ENCODE peak calls at places on chromosome 2, in ten cellular contexts. A is activated CD4-positive, alpha-beta T cell treated with anti-CD3 and anti-CD28 coated beads for 48 hours; N is mesothelial cell of epicardium; J is cardiac fibroblast; F is AG04450; W is RPMI7951; R is right cardiac atrium; U is T-helper 2 cell treated with Interferon-gamma antibody and Interleukin-4, amounts not matched to agents 5 μg/mL and 100 μg/mL, for 36 hours; T is CD8-positive, alpha-beta memory T cell; Z is activated CD4-positive, CD25-positive, alpha-beta regulatory T cell. H is an unnamed sample.

GRCh38 chr2:226631187-226631586 is 168.4 kb downstream of the IRS1 start:
- DNase-seq in A (no peak), N (no peak), J (no peak), F (no peak), W (no peak), R (no peak), U (no peak), T (no peak), Z (no peak), H (no peak)

GRCh38 chr2:74725287-74725686 is 71.2 kb downstream of the SEMA4F start:
- DNase-seq in A (no peak), N (no peak), J (no peak), F (no peak), W (no peak), R (no peak), U (no peak), T (no peak), Z (no peak), H (no peak)

GRCh38 chr2:231905026-231905425 is 21.2 kb downstream of the NPPC start:
- DNase-seq in A (no peak), N (no peak), J (no peak), F (no peak), W (no peak), R (no peak), U (no peak), T (no peak), Z (no peak), H (no peak)

GRCh38 chr2:41241325-41242000 is 789.6 kb upstream of the SLC8A1 start:
- DNase-seq in A (no peak), N (no peak), J (no peak), F (no peak), W (no peak), R (no peak), U (no peak), T (no peak), Z (no peak), H (no peak)

GRCh38 chr2:136243638-136244557 is 125.9 kb upstream of the CXCR4 start:
- DNase-seq in A (no peak), N (no peak), J (no peak), F (no peak), W (no peak), R (no peak), U (no peak), T (no peak), Z (no peak), H (no peak)

GRCh38 chr2:125721072-125721721 is 934.8 kb upstream of the GYPC start:
- DNase-seq in A (no peak), N (no peak), J (no peak), F (no peak), W (no peak), R (no peak), U (no peak), T (no peak), Z (no peak), H (no peak)

GRCh38 chr2:44970846-44971450 is 29.4 kb downstream of the SIX3 start:
- DNase-seq in A (no peak), N (no peak), J (no peak), F (no peak), W (peak), R (no peak), U (no peak), T (no peak), Z (no peak), H (no peak)

GRCh38 chr2:67565761-67566160 is 168.6 kb downstream of the ETAA1 start:
- DNase-seq in A (no peak), N (no peak), J (peak), F (no peak), W (peak), R (peak), U (no peak), T (no peak), Z (no peak), H (no peak)

GRCh38 chr2:108965540-108966299 is 23.3 kb downstream of the EDAR start:
- DNase-seq in A (peak), N (no peak), J (no peak), F (no peak), W (no peak), R (no peak), U (no peak), T (no peak), Z (no peak), H (no peak)

GRCh38 chr2:38526195-38526594 is 76.5 kb downstream of the HNRNPLL start:
- DNase-seq in A (no peak), N (no peak), J (peak), F (no peak), W (peak), R (no peak), U (no peak), T (no peak), Z (no peak), H (no peak)

GRCh38 chr2:105324732-105325131 is 4.8 kb downstream of the TGFBRAP1 start:
- DNase-seq in A (no peak), N (no peak), J (peak), F (no peak), W (peak), R (no peak), U (no peak), T (no peak), Z (no peak), H (no peak)

GRCh38 chr2:44652701-44653100 is 288.8 kb upstream of the SIX3 start:
- DNase-seq in A (no peak), N (no peak), J (no peak), F (no peak), W (no peak), R (no peak), U (no peak), T (no peak), Z (no peak), H (no peak)

GRCh38 chr2:204152616-204153015 is 216.1 kb downstream of the ICOS start:
- DNase-seq in A (no peak), N (no peak), J (no peak), F (no peak), W (peak), R (no peak), U (no peak), T (no peak), Z (no peak), H (no peak)

GRCh38 chr2:135839713-135840112 is 2.7 kb upstream of the LCT start:
- DNase-seq in A (no peak), N (no peak), J (peak), F (peak), W (peak), R (no peak), U (no peak), T (no peak), Z (no peak), H (no peak)

GRCh38 chr2:235270291-235270690 is 223.6 kb upstream of the AGAP1 start:
- DNase-seq in A (no peak), N (no peak), J (no peak), F (no peak), W (no peak), R (no peak), U (no peak), T (no peak), Z (no peak), H (no peak)

GRCh38 chr2:65076345-65076710 is 20.1 kb downstream of the CEP68 start:
- DNase-seq in A (no peak), N (no peak), J (peak), F (no peak), W (peak), R (no peak), U (no peak), T (no peak), Z (no peak), H (no peak)

GRCh38 chr2:60629801-60630385 is 76.4 kb upstream of the BCL11A start:
- DNase-seq in A (no peak), N (no peak), J (no peak), F (no peak), W (no peak), R (no peak), U (no peak), T (no peak), Z (no peak), H (no peak)

GRCh38 chr2:174588463-174588862 is 9.1 kb downstream of the WIPF1 start:
- DNase-seq in A (no peak), N (no peak), J (no peak), F (no peak), W (no peak), R (peak), U (no peak), T (no peak), Z (no peak), H (no peak)

GRCh38 chr2:36146765-36147164 is 208.8 kb upstream of the CRIM1 start:
- DNase-seq in A (no peak), N (no peak), J (no peak), F (no peak), W (no peak), R (no peak), U (no peak), T (no peak), Z (no peak), H (no peak)

GRCh38 chr2:27736890-27737204 is 34.7 kb upstream of the MRPL33 start:
- DNase-seq in A (no peak), N (no peak), J (no peak), F (no peak), W (no peak), R (no peak), U (no peak), T (no peak), Z (no peak), H (no peak)

GRCh38 chr2:110869472-110870446 is 137.4 kb downstream of the ACOXL start:
- DNase-seq in A (no peak), N (no peak), J (peak), F (no peak), W (peak), R (no peak), U (no peak), T (no peak), Z (no peak), H (no peak)

GRCh38 chr2:239119346-239120126 is 271.7 kb downstream of the TWIST2 start:
- DNase-seq in A (no peak), N (no peak), J (no peak), F (no peak), W (no peak), R (no peak), U (no peak), T (no peak), Z (no peak), H (no peak)

GRCh38 chr2:152011724-152012123 is 87.1 kb downstream of the CACNB4 start:
- DNase-seq in A (no peak), N (no peak), J (no peak), F (no peak), W (no peak), R (no peak), U (no peak), T (no peak), Z (no peak), H (no peak)

GRCh38 chr2:101614127-101614759 is 83.3 kb upstream of the MAP4K4 start:
- DNase-seq in A (no peak), N (no peak), J (no peak), F (no peak), W (no peak), R (no peak), U (no peak), T (no peak), Z (no peak), H (no peak)

GRCh38 chr2:20544093-20544747 is 97.3 kb downstream of the RHOB start:
- DNase-seq in A (no peak), N (no peak), J (no peak), F (no peak), W (no peak), R (no peak), U (no peak), T (no peak), Z (no peak), H (no peak)

H was measured in activated T-helper 2 cell treated with anti-CD3 and anti-CD28 coated beads, Interferon-gamma antibody, Interleukin-2, Interleukin-4, amounts not matched to agents 10 μg/mL and 5 μg/mL and 100 μg/mL, durations not matched to agents 14 hours and 24 hours and 36 hours.